ENCODE peak calls at places on chromosomes 12 and 14, in nine cellular contexts. U, Z, R, T, D, B, L, W and O are unnamed samples.

GRCh38 chr12:3496964-3497363 is 6.0 kb downstream of the PRMT8 start:
- DNase-seq in D (no peak), W (no peak), B (no peak), Z (peak; percentile 74), R (no peak), U (no peak), L (peak; percentile 2), T (no peak), O (no peak)

GRCh38 chr12:47903927-47904646 is 707 bp downstream of the VDR start:
- DNase-seq in L (peak; percentile 84), W (peak; percentile 89), R (peak; percentile 93), Z (peak; percentile 20), B (peak; percentile 66), T (peak; percentile 70), U (peak; percentile 82), D (peak; percentile 89), O (peak; percentile 28)

GRCh38 chr12:83157604-83158003 is 470.9 kb downstream of the TMTC2 start:
- DNase-seq in R (no peak), D (no peak), L (no peak), B (no peak), U (no peak), T (no peak), W (no peak), Z (no peak), O (no peak)

GRCh38 chr14:21019377-21019776 is 5.5 kb downstream of the NDRG2 start:
- DNase-seq in D (no peak), Z (no peak), B (no peak), T (no peak), L (no peak), W (no peak), U (peak; percentile 7), R (peak; percentile 42), O (no peak)

GRCh38 chr12:57944313-57945023 is 3.1 kb downstream of the ATP23 start:
- DNase-seq in T (no peak), W (no peak), U (no peak), Z (no peak), D (no peak), B (no peak), R (no peak), L (no peak), O (no peak)

GRCh38 chr12:117388865-117389508 is 27.6 kb upstream of the NOS1 start:
- DNase-seq in Z (no peak), D (no peak), L (no peak), T (no peak), U (no peak), R (no peak), B (no peak), W (no peak), O (no peak)

GRCh38 chr14:106586098-106586704 is 1059.8 kb downstream of the TMEM121 start:
- DNase-seq in L (peak; percentile 35), Z (peak; percentile 1), D (peak; percentile 91), B (peak; percentile 42), T (no peak), U (no peak), R (no peak), W (no peak), O (no peak)

GRCh38 chr12:7107181-7108041 is 1.6 kb downstream of the C1RL start:
- DNase-seq in R (peak; percentile 40), T (no peak), L (no peak), Z (no peak), D (no peak), B (no peak), U (no peak), W (peak; percentile 61), O (no peak)

GRCh38 chr14:22561661-22562579 is 27.1 kb downstream of the DAD1 start:
- DNase-seq in B (no peak), R (no peak), L (peak; percentile 63), U (no peak), Z (no peak), D (no peak), W (no peak), T (no peak), O (no peak)

GRCh38 chr14:72621387-72622065 is 272.4 kb downstream of the DPF3 start:
- DNase-seq in U (no peak), R (no peak), T (no peak), B (no peak), L (no peak), W (no peak), D (no peak), Z (peak; percentile 68), O (no peak)

GRCh38 chr14:101134851-101135486 is 231.4 kb upstream of the RTL1 start:
- DNase-seq in R (no peak), B (peak; percentile 23), L (no peak), U (no peak), Z (no peak), D (peak; percentile 49), T (no peak), W (no peak), O (no peak)

GRCh38 chr12:48334807-48335206 is 15.9 kb downstream of the ZNF641 start:
- DNase-seq in W (no peak), R (no peak), Z (no peak), B (no peak), D (no peak), U (no peak), L (no peak), T (no peak), O (no peak)

GRCh38 chr12:2099595-2099994 is 46.8 kb downstream of the CACNA1C start:
- DNase-seq in R (no peak), Z (no peak), T (no peak), W (no peak), D (no peak), L (no peak), B (no peak), U (no peak), O (no peak)

GRCh38 chr12:121770388-121770787 is 23.1 kb downstream of the RHOF start:
- DNase-seq in W (no peak), B (no peak), D (no peak), T (no peak), R (no peak), U (no peak), Z (no peak), L (no peak), O (no peak)

GRCh38 chr14:75070383-75070782 is 942 bp downstream of the ZC2HC1C start:
- DNase-seq in L (no peak), Z (no peak), U (no peak), R (peak; percentile 74), W (no peak), B (no peak), D (no peak), T (no peak), O (no peak)

GRCh38 chr12:125023065-125023464 is 29.6 kb downstream of the BRI3BP start:
- DNase-seq in T (no peak), U (no peak), Z (no peak), L (no peak), W (no peak), R (no peak), B (no peak), D (no peak), O (no peak)

GRCh38 chr12:39595923-39596322 is 23.7 kb downstream of the ABCD2 start:
- DNase-seq in L (no peak), B (no peak), R (no peak), Z (no peak), U (no peak), W (no peak), D (no peak), T (no peak), O (no peak)

GRCh38 chr12:47991106-47991550 is 13.1 kb downstream of the COL2A1 start:
- DNase-seq in D (peak; percentile 74), B (no peak), R (no peak), T (no peak), U (no peak), Z (no peak), W (peak; percentile 27), L (no peak), O (no peak)

GRCh38 chr12:97394657-97395056 is 67.9 kb upstream of the RMST start:
- DNase-seq in T (no peak), B (no peak), Z (peak; percentile 2), L (no peak), W (no peak), U (no peak), R (no peak), D (no peak), O (no peak)

GRCh38 chr12:113221997-113222729 is 899 bp downstream of the TPCN1 start:
- DNase-seq in U (no peak), L (peak; percentile 56), T (no peak), D (peak; percentile 41), Z (no peak), W (no peak), R (no peak), B (no peak), O (no peak)

GRCh38 chr12:109695961-109696461 is 17.6 kb upstream of the FAM222A start:
- DNase-seq in L (no peak), R (no peak), B (no peak), Z (no peak), U (no peak), T (no peak), W (no peak), D (peak; percentile 49), O (no peak)

GRCh38 chr12:56723352-56723751 is 1.7 kb downstream of the NACA start:
- DNase-seq in T (no peak), R (no peak), D (no peak), W (no peak), L (no peak), U (no peak), Z (no peak), B (no peak), O (no peak)

GRCh38 chr12:49540229-49541139 is 1.7 kb downstream of the KCNH3 start:
- DNase-seq in W (no peak), D (peak; percentile 73), Z (no peak), B (no peak), L (no peak), T (no peak), R (no peak), U (no peak), O (no peak)
- H3K4me3 ChIP-seq in W (no peak overlapping the region), D (no peak overlapping the region), Z (no peak overlapping the region), B (no peak overlapping the region), L (no peak overlapping the region), T (no peak overlapping the region), R (no peak overlapping the region), U (no peak overlapping the region), O (no peak overlapping the region)

DNA sequence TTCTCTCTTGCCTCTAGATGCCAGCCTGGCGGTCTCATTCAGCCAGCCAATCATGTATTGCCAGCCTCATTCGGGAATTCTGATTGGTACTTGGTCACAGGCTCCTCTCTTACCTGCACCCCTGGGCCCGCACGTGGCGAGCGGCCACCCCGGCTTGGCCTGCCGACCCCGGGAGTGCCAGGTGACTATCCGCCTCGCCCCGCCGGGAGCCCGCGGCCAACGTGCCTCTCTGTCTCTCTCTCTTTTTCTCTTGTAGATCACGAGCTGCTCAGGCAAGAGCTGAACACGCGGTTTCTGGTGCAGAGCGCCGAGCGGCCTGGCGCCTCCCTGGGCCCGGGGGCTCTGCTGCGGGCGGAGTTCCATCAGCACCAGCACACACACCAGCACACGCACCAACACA is 39.3 kb downstream of the LRCOL1 start:
- DNase-seq in R (no peak), W (no peak), T (no peak), D (no peak), Z (no peak), U (no peak), B (no peak), L (no peak), O (no peak)
- H3K36me3 ChIP-seq in R (no peaks in the 10 kb centered on the region), W (peaks cover 71% of the 10 kb centered on the region), T (peaks cover 17% of the 10 kb centered on the region), D (peaks cover 97% of the 10 kb centered on the region), Z (no peaks in the 10 kb centered on the region), U (peaks cover 15% of the 10 kb centered on the region), B (peaks cover 64% of the 10 kb centered on the region), L (peaks cover 3% of the 10 kb centered on the region), O (peaks cover 16% of the 10 kb centered on the region)

GRCh38 chr12:25110260-25110659 is 84.7 kb downstream of the DNAI7 start:
- DNase-seq in L (no peak), B (no peak), D (no peak), R (no peak), W (no peak), U (no peak), Z (no peak), T (no peak), O (no peak)
- H3K4me3 ChIP-seq in L (no peak overlapping the region), B (no peak overlapping the region), D (no peak overlapping the region), R (no peak overlapping the region), W (no peak overlapping the region), U (no peak overlapping the region), Z (no peak overlapping the region), T (no peak overlapping the region), O (no peak overlapping the region)

GRCh38 chr12:53062011-53062961 is 12.4 kb downstream of the TNS2 start:
- DNase-seq in L (no peak), T (no peak), W (peak; percentile 72), Z (no peak), U (no peak), B (no peak), D (peak; percentile 63), R (no peak), O (no peak)
- H3K36me3 ChIP-seq in L (peaks cover 8% of the 10 kb centered on the region), T (peaks cover 67% of the 10 kb centered on the region), W (peaks cover 67% of the 10 kb centered on the region), Z (no peaks in the 10 kb centered on the region), U (peaks cover 78% of the 10 kb centered on the region), B (peaks cover 99% of the 10 kb centered on the region), D (peaks cover 72% of the 10 kb centered on the region), R (peaks cover 7% of the 10 kb centered on the region), O (peaks cover 72% of the 10 kb centered on the region)